ENCODE peak calls at places on chromosomes 12 and 14, in four cellular contexts. H is WTC11, B is fibroblast of the conjunctiva, L is PC-9. I is an unnamed sample.

GRCh38 chr12:9372202-9372601 is 164.0 kb upstream of the PZP start:
- DNase-seq in H (no peak), B (no peak), L (no peak), I (peak)

GRCh38 chr12:8781326-8781725 is 41.1 kb upstream of the A2ML1 start:
- DNase-seq in H (no peak), B (no peak), L (no peak), I (no peak)

GRCh38 chr14:64806202-64806861 is 73.4 kb downstream of the SPTB start:
- DNase-seq in H (no peak), B (peak), L (peak), I (peak)

GRCh38 chr12:26841085-26841484 is 8.1 kb upstream of the ITPR2 start:
- DNase-seq in H (no peak), B (no peak), L (no peak), I (no peak)

GRCh38 chr14:101373690-101374295 is 187.5 kb upstream of the DIO3 start:
- DNase-seq in H (no peak), B (no peak), L (no peak), I (no peak)

GRCh38 chr12:51911788-51912711 is 4.7 kb downstream of the ACVRL1 start:
- DNase-seq in H (no peak), B (no peak), L (no peak), I (no peak)

GRCh38 chr12:11652351-11653040 is 3.0 kb downstream of the ETV6 start:
- DNase-seq in H (no peak), B (no peak), L (no peak), I (no peak)

GRCh38 chr14:89540009-89540829 is 123.2 kb upstream of the FOXN3 start:
- DNase-seq in H (no peak), B (no peak), L (no peak), I (no peak)

GRCh38 chr12:34124608-34125007 is 102.3 kb downstream of the ALG10 start:
- DNase-seq in H (no peak), B (no peak), L (no peak), I (no peak)

GRCh38 chr12:130873825-130874224 is 2.0 kb downstream of the RAN start:
- DNase-seq in H (no peak), B (no peak), L (no peak), I (no peak)

GRCh38 chr14:34235635-34236300 is 226.3 kb downstream of the SPTSSA start:
- DNase-seq in H (no peak), B (no peak), L (no peak), I (no peak)

GRCh38 chr14:57692671-57693070 is 173.2 kb downstream of the SLC35F4 start:
- DNase-seq in H (no peak), B (peak), L (no peak), I (peak)

GRCh38 chr12:49824886-49825285 is 3.3 kb downstream of the NCKAP5L start:
- DNase-seq in H (no peak), B (no peak), L (no peak), I (peak)

GRCh38 chr12:118404876-118405521 is 28.6 kb downstream of the SUDS3 start:
- DNase-seq in H (peak), B (peak), L (peak), I (peak)

GRCh38 chr12:103273645-103274044 is 222.1 kb downstream of the C12orf42 start:
- DNase-seq in H (no peak), B (no peak), L (no peak), I (no peak)

GRCh38 chr14:37988472-37988871 is 219.2 kb upstream of the SSTR1 start:
- DNase-seq in H (no peak), B (no peak), L (no peak), I (no peak)

GRCh38 chr12:67759829-67760228 is 111.3 kb downstream of the DYRK2 start:
- DNase-seq in H (no peak), B (no peak), L (no peak), I (no peak)

GRCh38 chr14:88029500-88029899 is 24.6 kb downstream of the GPR65 start:
- DNase-seq in H (no peak), B (no peak), L (no peak), I (no peak)

GRCh38 chr12:113424915-113425823 is 3.0 kb downstream of the SDSL start:
- DNase-seq in H (peak), B (peak), L (peak), I (peak)

GRCh38 chr12:27561535-27562350 is 37.7 kb downstream of the PPFIBP1 start:
- DNase-seq in H (no peak), B (no peak), L (no peak), I (no peak)

I was measured in stromal cell of bone marrow.